ENCODE peak calls at places on chromosomes 5 and 9, in seven cellular contexts. B is H7; V is effector memory CD8-positive, alpha-beta T cell; J is NCI-H345; K is stimulated activated CD8-positive, alpha-beta memory T cell treated with anti-CD3 and anti-CD28 coated beads, Interleukin-2, amount 100 ng/mL, for 48 hours; U is NCI-H1436; Q is activated CD4-positive, CD25-positive, alpha-beta regulatory T cell. P is an unnamed sample.

GRCh38 chr5:104053057-104053666 is 490.6 kb upstream of the NUDT12 start:
- DNase-seq in J (no peak), U (no peak), Q (no peak), K (no peak), V (no peak), B (no peak), P (no peak)

GRCh38 chr5:109152565-109152964 is 257.2 kb downstream of the PJA2 start:
- DNase-seq in U (no peak), K (no peak), V (no peak), J (no peak), Q (no peak), B (no peak), P (no peak)

GRCh38 chr5:16690243-16690839 is 73.5 kb upstream of the RETREG1 start:
- DNase-seq in Q (no peak), J (peak), V (no peak), B (peak), K (no peak), U (peak), P (peak)

GRCh38 chr9:1083325-1083913 is 33.3 kb downstream of the DMRT2 start:
- DNase-seq in V (no peak), K (no peak), J (peak), U (peak), Q (no peak), B (peak), P (peak)

GRCh38 chr5:38600334-38601045 is 44.0 kb upstream of the LIFR start:
- DNase-seq in V (no peak), B (no peak), Q (no peak), K (no peak), J (no peak), U (no peak), P (no peak)

GRCh38 chr9:94159069-94159915 is 75.0 kb downstream of the PTPDC1 start:
- DNase-seq in V (no peak), J (no peak), K (no peak), U (no peak), B (no peak), Q (no peak), P (no peak)

GRCh38 chr5:141692919-141693848 is 11.2 kb upstream of the ARAP3 start:
- DNase-seq in B (peak), U (no peak), Q (peak), K (peak), V (peak), J (no peak), P (no peak)

GRCh38 chr9:130039504-130040147 is 3.4 kb downstream of the FNBP1 start:
- DNase-seq in B (peak), U (no peak), J (no peak), Q (no peak), V (no peak), K (no peak), P (no peak)

GRCh38 chr9:69542942-69543704 is 129.0 kb downstream of the APBA1 start:
- DNase-seq in V (no peak), U (peak), J (peak), K (no peak), B (peak), Q (no peak), P (no peak)

GRCh38 chr9:129962889-129963703 is 79.9 kb downstream of the FNBP1 start:
- DNase-seq in K (peak), V (peak), U (no peak), B (no peak), Q (peak), J (no peak), P (peak)